ENCODE peak calls at places on chromosomes 13 and 19, in six cellular contexts. One of them, this sample, is unnamed.
A peak's percentile ranks its signal among the peaks of the same experiment; 100 is the strongest.

GRCh38 chr19:46297700-46298476 is 1.0 kb downstream of the HIF3A start:
- DNase-seq in left lung: no peak
- DNase-seq in H1: no peak
- DNase-seq in pancreas: peak; percentile 36
- DNase-seq in endodermal cell: peak; percentile 58
- DNase-seq in HAP-1: no peak
- DNase-seq in this sample: no peak

GRCh38 chr13:79675931-79676658 is 195.1 kb downstream of the NDFIP2 start:
- DNase-seq in H1: no peak
- DNase-seq in pancreas: no peak
- DNase-seq in left lung: no peak
- DNase-seq in HAP-1: no peak
- DNase-seq in endodermal cell: no peak
- DNase-seq in this sample: no peak

GRCh38 chr13:113730145-113730750 is 28.8 kb upstream of the TMEM255B start:
- DNase-seq in left lung: no peak
- DNase-seq in HAP-1: no peak
- DNase-seq in endodermal cell: no peak
- DNase-seq in pancreas: no peak
- DNase-seq in H1: no peak
- DNase-seq in this sample: no peak

GRCh38 chr13:25654332-25654731 is 282.6 kb downstream of the ATP8A2 start:
- DNase-seq in HAP-1: no peak
- DNase-seq in H1: no peak
- DNase-seq in pancreas: no peak
- DNase-seq in endodermal cell: no peak
- DNase-seq in left lung: no peak
- DNase-seq in this sample: no peak

GRCh38 chr13:43564941-43565340 is 221.8 kb downstream of the ENOX1 start:
- DNase-seq in H1: no peak
- DNase-seq in HAP-1: no peak
- DNase-seq in left lung: no peak
- DNase-seq in pancreas: no peak
- DNase-seq in endodermal cell: no peak
- DNase-seq in this sample: no peak

GRCh38 chr13:36601186-36601585 is 72.6 kb upstream of the SERTM1 start:
- DNase-seq in HAP-1: no peak
- DNase-seq in endodermal cell: no peak
- DNase-seq in pancreas: no peak
- DNase-seq in left lung: no peak
- DNase-seq in H1: no peak
- DNase-seq in this sample: no peak

GRCh38 chr19:39349326-39349725 is 7.1 kb downstream of the SAMD4B start:
- DNase-seq in endodermal cell: no peak
- DNase-seq in pancreas: no peak
- DNase-seq in HAP-1: no peak
- DNase-seq in left lung: no peak
- DNase-seq in H1: no peak
- DNase-seq in this sample: no peak

GRCh38 chr13:61988810-61989209 is 573.2 kb upstream of the PCDH20 start:
- DNase-seq in pancreas: no peak
- DNase-seq in left lung: no peak
- DNase-seq in H1: no peak
- DNase-seq in HAP-1: no peak
- DNase-seq in endodermal cell: no peak
- DNase-seq in this sample: no peak

GRCh38 chr13:75372517-75372916 is 109.5 kb downstream of the TBC1D4 start:
- DNase-seq in left lung: no peak
- DNase-seq in endodermal cell: no peak
- DNase-seq in pancreas: peak; percentile 20
- DNase-seq in H1: no peak
- DNase-seq in HAP-1: peak; percentile 32
- DNase-seq in this sample: no peak

GRCh38 chr13:57970404-57970803 is 338.9 kb downstream of the PCDH17 start:
- DNase-seq in H1: no peak
- DNase-seq in pancreas: no peak
- DNase-seq in left lung: no peak
- DNase-seq in HAP-1: no peak
- DNase-seq in endodermal cell: no peak
- DNase-seq in this sample: no peak

GRCh38 chr19:54287456-54287855 is 6.5 kb upstream of the LILRB2 start:
- DNase-seq in endodermal cell: no peak
- DNase-seq in left lung: no peak
- DNase-seq in H1: no peak
- DNase-seq in pancreas: no peak
- DNase-seq in HAP-1: no peak
- DNase-seq in this sample: no peak

GRCh38 chr13:110559429-110559943 is 2.0 kb downstream of the RAB20 start:
- DNase-seq in endodermal cell: no peak
- DNase-seq in left lung: peak; percentile 86
- DNase-seq in H1: no peak
- DNase-seq in HAP-1: no peak
- DNase-seq in pancreas: peak; percentile 73
- DNase-seq in this sample: no peak

GRCh38 chr19:13260883-13261653 is 110.9 kb downstream of the IER2 start:
- DNase-seq in pancreas: peak; percentile 22
- DNase-seq in left lung: no peak
- DNase-seq in H1: no peak
- DNase-seq in endodermal cell: no peak
- DNase-seq in HAP-1: no peak
- DNase-seq in this sample: no peak

DNA sequence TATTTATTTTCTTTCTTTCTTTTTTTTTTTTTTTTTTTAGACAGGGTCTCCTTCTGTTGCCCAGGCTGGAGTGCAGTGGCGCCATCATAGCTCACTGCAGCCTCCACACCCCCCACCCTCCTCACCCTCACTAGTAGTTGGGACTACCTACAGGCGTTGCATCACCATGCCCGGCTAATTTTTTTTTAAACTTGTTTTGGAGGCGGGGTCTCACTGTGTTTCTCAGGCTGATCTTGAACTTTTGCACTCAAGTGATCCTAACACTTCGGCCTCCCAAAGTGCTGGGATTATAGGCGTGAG is 33.6 kb downstream of the GJA3 start:
- DNase-seq in pancreas: no peak
- DNase-seq in H1: no peak
- DNase-seq in left lung: no peak
- DNase-seq in endodermal cell: no peak
- DNase-seq in HAP-1: no peak
- DNase-seq in this sample: no peak
- H3K4me3 ChIP-seq in pancreas: peak overlapping the region; percentile 57
- H3K4me3 ChIP-seq in H1: peak overlapping the region; percentile 59
- H3K4me3 ChIP-seq in left lung: peak overlapping the region; percentile 41
- H3K4me3 ChIP-seq in endodermal cell: peak overlapping the region; percentile 77
- H3K4me3 ChIP-seq in HAP-1: no peak overlapping the region
- H3K4me3 ChIP-seq in this sample: peak overlapping the region; percentile 80

GRCh38 chr13:99221567-99222239 is 21.0 kb downstream of the UBAC2 start:
- DNase-seq in H1: no peak
- DNase-seq in HAP-1: no peak
- DNase-seq in left lung: no peak
- DNase-seq in pancreas: no peak
- DNase-seq in endodermal cell: no peak
- DNase-seq in this sample: no peak
- H3K4me1 ChIP-seq in H1: peaks cover 10% of the 10 kb centered on the region
- H3K4me1 ChIP-seq in HAP-1: no peaks in the 10 kb centered on the region
- H3K4me1 ChIP-seq in left lung: peaks cover 12% of the 10 kb centered on the region
- H3K4me1 ChIP-seq in pancreas: peaks cover 16% of the 10 kb centered on the region
- H3K4me1 ChIP-seq in endodermal cell: no peaks in the 10 kb centered on the region
- H3K4me1 ChIP-seq in this sample: peaks cover 69% of the 10 kb centered on the region

GRCh38 chr19:5116292-5116691 is 147.4 kb downstream of the KDM4B start:
- DNase-seq in HAP-1: no peak
- DNase-seq in H1: no peak
- DNase-seq in pancreas: no peak
- DNase-seq in left lung: no peak
- DNase-seq in endodermal cell: no peak
- DNase-seq in this sample: no peak
- H3K36me3 ChIP-seq in HAP-1: no peaks in the 10 kb centered on the region
- H3K36me3 ChIP-seq in H1: peaks cover 3% of the 10 kb centered on the region
- H3K36me3 ChIP-seq in pancreas: no peaks in the 10 kb centered on the region
- H3K36me3 ChIP-seq in left lung: no peaks in the 10 kb centered on the region
- H3K36me3 ChIP-seq in endodermal cell: peaks cover 6% of the 10 kb centered on the region
- H3K36me3 ChIP-seq in this sample: peaks cover 26% of the 10 kb centered on the region

GRCh38 chr19:49165865-49166301 is 8.3 kb downstream of the TRPM4 start:
- DNase-seq in pancreas: no peak
- DNase-seq in HAP-1: no peak
- DNase-seq in left lung: no peak
- DNase-seq in endodermal cell: peak; percentile 61
- DNase-seq in H1: no peak
- DNase-seq in this sample: no peak
- H3K4me3 ChIP-seq in pancreas: no peak overlapping the region
- H3K4me3 ChIP-seq in HAP-1: no peak overlapping the region
- H3K4me3 ChIP-seq in left lung: no peak overlapping the region
- H3K4me3 ChIP-seq in endodermal cell: no peak overlapping the region
- H3K4me3 ChIP-seq in H1: peak overlapping the region; percentile 45
- H3K4me3 ChIP-seq in this sample: no peak overlapping the region

DNA sequence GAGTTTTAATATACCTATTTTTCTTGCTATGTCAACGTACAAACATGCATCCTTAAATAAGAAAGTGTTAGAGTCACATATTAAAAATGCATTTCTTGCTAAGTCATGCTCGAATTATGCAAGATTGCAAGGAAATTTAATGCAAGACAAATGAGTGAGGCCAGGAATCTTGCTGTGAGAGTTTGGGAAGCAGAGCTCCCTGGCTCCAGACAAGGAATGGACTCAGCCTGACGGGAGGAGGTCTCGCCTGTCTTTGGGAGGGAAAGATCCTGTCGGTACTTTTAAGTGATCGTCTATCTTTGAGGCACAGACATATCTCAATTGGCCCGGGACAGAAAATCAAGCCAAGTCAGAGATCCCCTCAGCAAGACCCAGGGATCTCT is 39.2 kb downstream of the RFX2 start:
- DNase-seq in pancreas: no peak
- DNase-seq in H1: no peak
- DNase-seq in endodermal cell: no peak
- DNase-seq in HAP-1: peak; percentile 1
- DNase-seq in left lung: no peak
- DNase-seq in this sample: no peak
- H3K4me1 ChIP-seq in pancreas: peaks cover 18% of the 10 kb centered on the region
- H3K4me1 ChIP-seq in H1: peaks cover 3% of the 10 kb centered on the region
- H3K4me1 ChIP-seq in endodermal cell: peaks cover 4% of the 10 kb centered on the region
- H3K4me1 ChIP-seq in HAP-1: peaks cover 16% of the 10 kb centered on the region
- H3K4me1 ChIP-seq in left lung: peaks cover 24% of the 10 kb centered on the region
- H3K4me1 ChIP-seq in this sample: peaks cover 15% of the 10 kb centered on the region

GRCh38 chr19:58558066-58558622 is at the start of gene UBE2M:
- DNase-seq in pancreas: peak; percentile 75
- DNase-seq in HAP-1: peak; percentile 77
- DNase-seq in H1: no peak
- DNase-seq in endodermal cell: peak; percentile 88
- DNase-seq in left lung: peak; percentile 72
- DNase-seq in this sample: peak; percentile 39

GRCh38 chr19:58557253-58558065 is 952 bp downstream of the UBE2M start:
- DNase-seq in endodermal cell: no peak
- DNase-seq in pancreas: peak; percentile 35
- DNase-seq in HAP-1: peak; percentile 13
- DNase-seq in H1: no peak
- DNase-seq in left lung: peak; percentile 33
- DNase-seq in this sample: no peak

GRCh38 chr19:58559275-58560006 is 1.0 kb upstream of the UBE2M start:
- DNase-seq in H1: no peak
- DNase-seq in pancreas: peak; percentile 89
- DNase-seq in endodermal cell: peak; percentile 97
- DNase-seq in HAP-1: peak; percentile 96
- DNase-seq in left lung: peak; percentile 95
- DNase-seq in this sample: peak; percentile 51

GRCh38 chr19:58560007-58560887 is 1.8 kb upstream of the UBE2M start:
- DNase-seq in pancreas: no peak
- DNase-seq in endodermal cell: no peak
- DNase-seq in HAP-1: no peak
- DNase-seq in H1: no peak
- DNase-seq in left lung: no peak
- DNase-seq in this sample: no peak

GRCh38 chr19:58558623-58559274 is 338 bp upstream of the UBE2M start:
- DNase-seq in left lung: peak; percentile 99
- DNase-seq in pancreas: peak; percentile 99
- DNase-seq in HAP-1: peak; percentile 100
- DNase-seq in H1: peak; percentile 97
- DNase-seq in endodermal cell: peak; percentile 100
- DNase-seq in this sample: peak; percentile 99
- H3K36me3 ChIP-seq in left lung: no peaks in the 10 kb centered on the region
- H3K36me3 ChIP-seq in pancreas: no peaks in the 10 kb centered on the region
- H3K36me3 ChIP-seq in HAP-1: peaks cover 28% of the 10 kb centered on the region
- H3K36me3 ChIP-seq in H1: peaks cover 11% of the 10 kb centered on the region
- H3K36me3 ChIP-seq in endodermal cell: peaks cover 21% of the 10 kb centered on the region
- H3K36me3 ChIP-seq in this sample: peaks cover 11% of the 10 kb centered on the region